ENCODE peak calls at places on chromosomes 4 and X, in nine cellular contexts. Z is GM23338, U is prostate gland, B is transverse colon, P is K562, T is SK-N-SH, A is breast epithelium, R is stomach, L is sigmoid colon. I is an unnamed sample.

GRCh38 chrX:103398321-103398937 is 22.1 kb downstream of the BEX3 start:
- DNase-seq in R (no peak), L (no peak), Z (no peak), U (no peak), B (no peak), A (no peak), P (peak; percentile 61), T (no peak), I (no peak)

GRCh38 chrX:19846995-19847790 is 40.2 kb downstream of the SH3KBP1 start:
- DNase-seq in T (no peak), B (no peak), A (no peak), L (no peak), P (peak; percentile 57), R (no peak), U (no peak), Z (peak; percentile 30), I (no peak)

GRCh38 chr4:112145326-112145819 is at the start of gene FAM241A:
- DNase-seq in B (peak; percentile 89), U (peak; percentile 84), P (peak; percentile 87), Z (peak; percentile 89), L (peak; percentile 94), A (peak; percentile 84), T (peak; percentile 96), R (peak; percentile 89), I (peak; percentile 97)

GRCh38 chr4:141464366-141464765 is 172.0 kb upstream of the IL15 start:
- DNase-seq in B (no peak), T (peak; percentile 55), P (no peak), R (no peak), U (no peak), L (no peak), Z (no peak), A (no peak), I (no peak)

GRCh38 chr4:41644288-41644914 is 104.1 kb downstream of the PHOX2B start:
- DNase-seq in Z (peak; percentile 90), R (peak; percentile 78), P (peak; percentile 60), T (peak; percentile 75), U (peak; percentile 68), L (peak; percentile 87), B (peak; percentile 75), A (peak; percentile 63), I (no peak)

GRCh38 chr4:88007304-88008132 is at the start of gene PKD2:
- DNase-seq in Z (peak; percentile 88), P (peak; percentile 80), R (peak; percentile 82), U (peak; percentile 76), T (peak; percentile 96), B (peak; percentile 86), L (peak; percentile 94), A (peak; percentile 62), I (peak; percentile 93)

GRCh38 chr4:156169011-156169410 is 215.3 kb upstream of the CTSO start:
- DNase-seq in A (no peak), T (no peak), R (no peak), Z (peak; percentile 73), B (no peak), U (no peak), L (peak; percentile 61), P (no peak), I (no peak)

GRCh38 chr4:126113058-126113457 is 798.3 kb downstream of the FAT4 start:
- DNase-seq in B (no peak), T (no peak), Z (no peak), P (no peak), A (no peak), U (no peak), L (no peak), R (no peak), I (no peak)

GRCh38 chr4:61543976-61544375 is 343.9 kb downstream of the ADGRL3 start:
- DNase-seq in A (no peak), P (no peak), U (no peak), Z (no peak), L (no peak), T (no peak), B (no peak), R (no peak), I (no peak)

GRCh38 chr4:102501176-102501634 is at the start of gene NFKB1:
- DNase-seq in L (peak; percentile 82), A (peak; percentile 60), T (no peak), U (peak; percentile 47), B (peak; percentile 73), R (peak; percentile 73), P (peak; percentile 61), Z (peak; percentile 62), I (peak; percentile 94)

GRCh38 chr4:22339491-22339890 is 176.4 kb downstream of the ADGRA3 start:
- DNase-seq in P (no peak), Z (no peak), L (no peak), A (no peak), U (no peak), T (no peak), R (no peak), B (no peak), I (no peak)

DNA sequence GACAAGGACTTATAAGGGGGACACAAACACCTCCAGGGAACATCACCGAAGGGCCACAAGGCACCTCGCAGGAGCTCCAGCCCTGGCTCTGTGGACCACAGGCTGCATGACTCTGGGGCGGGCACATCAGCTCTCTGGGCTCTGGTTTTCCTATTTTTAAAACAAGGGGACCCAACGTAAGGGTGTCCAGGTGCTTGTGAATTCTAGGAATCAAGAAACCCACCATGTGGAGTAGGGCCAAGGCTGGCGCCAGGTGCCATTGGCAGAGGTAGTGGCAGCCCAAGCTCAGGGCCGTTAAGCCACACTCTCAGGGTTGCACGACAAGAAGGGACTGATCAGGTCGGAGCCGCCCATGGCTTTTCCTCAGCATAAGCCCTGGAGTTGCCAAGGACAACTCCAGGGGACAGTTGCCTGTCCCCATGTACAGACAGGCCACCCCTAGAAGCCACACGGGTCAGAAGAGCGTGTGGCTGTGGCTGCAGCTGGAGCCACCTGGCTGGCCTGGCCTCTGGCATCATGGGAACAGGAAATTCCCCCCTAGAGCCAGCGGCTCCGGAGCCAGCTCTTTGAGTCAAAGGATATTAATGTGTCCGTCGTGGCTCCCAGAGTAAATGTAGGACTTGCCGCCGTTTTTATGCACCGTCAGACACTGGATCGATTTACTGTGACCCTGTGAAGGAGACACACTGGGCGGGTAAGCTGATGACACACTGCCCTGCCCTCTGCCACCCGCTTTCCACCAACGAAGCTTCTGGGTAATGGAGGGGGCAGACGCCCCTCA is 32.5 kb downstream of the WDR1 start:
- DNase-seq in T (peak; percentile 13), L (peak; percentile 63), U (no peak), Z (no peak), A (peak; percentile 51), P (no peak), B (peak; percentile 7), R (peak; percentile 24), I (peak; percentile 72)
- H3K36me3 ChIP-seq in T (peaks cover 51% of the 10 kb centered on the region), L (peaks cover 99% of the 10 kb centered on the region), U (peaks cover 45% of the 10 kb centered on the region), Z (peaks cover 46% of the 10 kb centered on the region), A (no peaks in the 10 kb centered on the region), P (peaks cover 99% of the 10 kb centered on the region), B (no peaks in the 10 kb centered on the region), R (peaks cover 100% of the 10 kb centered on the region), I (peaks cover 95% of the 10 kb centered on the region)

GRCh38 chrX:10051866-10052265 is 84.7 kb downstream of the CLDN34 start:
- DNase-seq in R (no peak), L (no peak), Z (no peak), B (no peak), A (no peak), U (peak; percentile 48), P (no peak), T (no peak), I (no peak)

GRCh38 chrX:10055430-10055829 is 88.3 kb downstream of the CLDN34 start:
- DNase-seq in A (no peak), L (no peak), P (no peak), R (no peak), Z (no peak), T (no peak), U (no peak), B (no peak), I (no peak)

GRCh38 chrX:10054396-10054795 is 87.2 kb downstream of the CLDN34 start:
- DNase-seq in R (peak; percentile 75), L (no peak), B (no peak), A (peak; percentile 63), Z (no peak), U (no peak), P (no peak), T (no peak), I (no peak)

GRCh38 chrX:10050481-10050880 is 83.3 kb downstream of the CLDN34 start:
- DNase-seq in B (no peak), Z (peak; percentile 87), U (no peak), R (peak; percentile 33), P (no peak), A (peak; percentile 51), T (no peak), L (no peak), I (no peak)

GRCh38 chrX:10052906-10053625 is 85.9 kb downstream of the CLDN34 start:
- DNase-seq in A (no peak), U (no peak), B (no peak), R (no peak), T (no peak), P (no peak), L (no peak), Z (no peak), I (no peak)
- H3K27ac ChIP-seq in A (peak overlapping the region; percentile 23), U (peak overlapping the region; percentile 8), B (no peak overlapping the region), R (no peak overlapping the region), T (no peak overlapping the region), P (no peak overlapping the region), L (peak overlapping the region; percentile 36), Z (no peak overlapping the region), I (no peak overlapping the region)

GRCh38 chr4:1980561-1981041 is 28.2 kb downstream of the NELFA start:
- DNase-seq in U (no peak), R (no peak), T (no peak), A (no peak), Z (no peak), B (no peak), P (no peak), L (no peak), I (peak; percentile 51)
- TF ChIP-seq POLR2AphosphoS5 in U (no peak), R (no peak), T (no peak), A (no peak), Z (no peak), B (no peak), P (no peak), L (no peak), I (no peak)

DNA sequence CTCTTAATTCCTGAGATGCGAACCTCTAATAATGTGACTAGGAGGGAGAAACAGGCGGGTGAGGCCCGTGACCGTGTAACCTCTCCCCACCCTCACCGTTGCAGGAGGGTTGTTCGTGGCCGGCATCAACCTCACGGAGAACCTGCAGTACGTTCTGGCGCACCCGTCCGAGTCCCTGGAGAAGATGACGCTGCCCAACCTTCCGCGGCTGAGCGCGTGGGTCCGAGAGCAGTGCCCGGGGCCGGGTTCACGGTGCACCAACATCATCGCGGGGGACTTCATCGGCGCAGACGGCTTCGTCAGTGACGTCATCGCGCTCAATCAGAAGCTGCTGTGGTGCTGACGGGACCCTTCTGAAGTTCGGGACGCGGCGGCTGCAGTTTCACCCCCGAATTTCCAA is 17.8 kb downstream of the PLCXD1 start:
- DNase-seq in Z (no peak), P (no peak), T (no peak), L (peak; percentile 66), B (no peak), A (peak; percentile 35), R (no peak), U (no peak), I (peak; percentile 67)
- H3K36me3 ChIP-seq in Z (peaks cover 64% of the 10 kb centered on the region), P (peaks cover 56% of the 10 kb centered on the region), T (peaks cover 6% of the 10 kb centered on the region), L (no peaks in the 10 kb centered on the region), B (no peaks in the 10 kb centered on the region), A (no peaks in the 10 kb centered on the region), R (peaks cover 77% of the 10 kb centered on the region), U (no peaks in the 10 kb centered on the region), I (peaks cover 84% of the 10 kb centered on the region)

DNA sequence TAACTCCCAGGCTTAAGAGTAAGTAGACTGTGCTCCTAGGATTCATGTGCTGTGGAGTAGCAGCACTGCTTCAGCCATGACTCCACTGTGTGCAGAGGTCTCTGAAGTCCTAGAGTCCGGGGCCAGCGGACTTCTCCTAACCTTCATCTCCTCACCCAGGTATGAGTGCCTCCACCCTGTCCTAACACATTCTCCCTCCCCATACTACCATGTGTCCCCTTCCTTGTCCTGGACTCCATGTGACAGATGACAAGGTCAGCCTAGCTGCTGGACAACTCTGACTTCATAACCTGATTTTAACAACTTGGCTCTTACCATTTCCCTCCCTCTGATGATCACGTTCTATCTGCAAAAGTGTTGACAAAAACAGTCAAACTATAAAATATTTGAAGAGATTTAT is 16.7 kb downstream of the ASB11 start:
- DNase-seq in A (no peak), L (no peak), Z (no peak), T (no peak), P (no peak), U (no peak), B (no peak), R (no peak), I (no peak)
- H3K27ac ChIP-seq in A (peak overlapping the region; percentile 39), L (no peak overlapping the region), Z (no peak overlapping the region), T (no peak overlapping the region), P (no peak overlapping the region), U (no peak overlapping the region), B (peak overlapping the region; percentile 6), R (peak overlapping the region; percentile 27), I (no peak overlapping the region)